ENCODE peak calls at places on chromosomes 12 and 14, in eight cellular contexts. I is brain microvascular endothelial cell, P is adrenal gland, M is fibroblast of the aortic adventitia, H is dorsolateral prefrontal cortex, R is stomach, G is neural progenitor cell, L is IMR-90. X is an unnamed sample.

GRCh38 chr12:68765696-68766095 is 19.7 kb downstream of the SLC35E3 start:
- DNase-seq in I (no peak), P (no peak), M (no peak), H (no peak), R (no peak), G (no peak), L (no peak), X (no peak)

GRCh38 chr14:83395321-83395720 is 1861.7 kb upstream of the SEL1L start:
- DNase-seq in I (no peak), P (no peak), M (no peak), H (no peak), R (no peak), G (no peak), L (peak), X (no peak)

GRCh38 chr12:75560167-75560566 is 48.8 kb upstream of the KRR1 start:
- DNase-seq in I (peak), P (no peak), M (peak), H (no peak), R (no peak), G (no peak), L (peak), X (peak)

GRCh38 chr12:5243014-5243413 is 188.9 kb upstream of the NTF3 start:
- DNase-seq in I (no peak), P (no peak), M (no peak), H (no peak), R (no peak), G (no peak), L (peak), X (no peak)

GRCh38 chr12:121917950-121918678 is at the start of gene CFAP251:
- DNase-seq in I (peak), P (peak), M (peak), H (peak), R (peak), G (peak), L (peak), X (peak)

GRCh38 chr12:52200086-52200782 is 8.4 kb upstream of the KRT80 start:
- DNase-seq in I (no peak), P (no peak), M (no peak), H (no peak), R (no peak), G (peak), L (no peak), X (no peak)

GRCh38 chr12:6280053-6280469 is 30.4 kb upstream of the PLEKHG6 start:
- DNase-seq in I (peak), P (peak), M (peak), H (no peak), R (peak), G (no peak), L (peak), X (peak)

GRCh38 chr14:21913759-21914158 is 240.1 kb upstream of the OR4E1 start:
- DNase-seq in I (peak), P (peak), M (peak), H (no peak), R (peak), G (peak), L (peak), X (peak)

GRCh38 chr14:72907886-72908285 is 14.0 kb upstream of the DPF3 start:
- DNase-seq in I (peak), P (no peak), M (peak), H (no peak), R (no peak), G (no peak), L (peak), X (no peak)

GRCh38 chr14:35687335-35687939 is 121.7 kb downstream of the RALGAPA1 start:
- DNase-seq in I (peak), P (no peak), M (peak), H (no peak), R (no peak), G (peak), L (peak), X (peak)

GRCh38 chr12:49019120-49019430 is 499 bp upstream of the PRKAG1 start:
- DNase-seq in I (no peak), P (no peak), M (no peak), H (no peak), R (no peak), G (no peak), L (no peak), X (no peak)

GRCh38 chr12:2959194-2959507 is at the start of gene TEAD4:
- DNase-seq in I (peak), P (peak), M (peak), H (no peak), R (peak), G (peak), L (peak), X (peak)

GRCh38 chr14:104966261-104967143 is 11.7 kb downstream of the AHNAK2 start:
- DNase-seq in I (no peak), P (peak), M (no peak), H (peak), R (no peak), G (no peak), L (no peak), X (no peak)

GRCh38 chr14:104968541-104969401 is 9.4 kb downstream of the AHNAK2 start:
- DNase-seq in I (no peak), P (peak), M (peak), H (peak), R (no peak), G (peak), L (no peak), X (peak)

GRCh38 chr14:104968153-104968527 is 10.0 kb downstream of the AHNAK2 start:
- DNase-seq in I (no peak), P (peak), M (peak), H (peak), R (peak), G (peak), L (peak), X (peak)

GRCh38 chr14:104967144-104967413 is 11.1 kb downstream of the AHNAK2 start:
- DNase-seq in I (no peak), P (peak), M (no peak), H (no peak), R (no peak), G (no peak), L (no peak), X (no peak)

GRCh38 chr14:104967414-104968152 is 10.6 kb downstream of the AHNAK2 start:
- DNase-seq in I (no peak), P (peak), M (peak), H (peak), R (peak), G (peak), L (no peak), X (peak)
- H3K4me3 ChIP-seq in I (peak), P (no peak), M (peak), H (no peak), R (peak), G (peak), L (peak), X (peak)

DNA sequence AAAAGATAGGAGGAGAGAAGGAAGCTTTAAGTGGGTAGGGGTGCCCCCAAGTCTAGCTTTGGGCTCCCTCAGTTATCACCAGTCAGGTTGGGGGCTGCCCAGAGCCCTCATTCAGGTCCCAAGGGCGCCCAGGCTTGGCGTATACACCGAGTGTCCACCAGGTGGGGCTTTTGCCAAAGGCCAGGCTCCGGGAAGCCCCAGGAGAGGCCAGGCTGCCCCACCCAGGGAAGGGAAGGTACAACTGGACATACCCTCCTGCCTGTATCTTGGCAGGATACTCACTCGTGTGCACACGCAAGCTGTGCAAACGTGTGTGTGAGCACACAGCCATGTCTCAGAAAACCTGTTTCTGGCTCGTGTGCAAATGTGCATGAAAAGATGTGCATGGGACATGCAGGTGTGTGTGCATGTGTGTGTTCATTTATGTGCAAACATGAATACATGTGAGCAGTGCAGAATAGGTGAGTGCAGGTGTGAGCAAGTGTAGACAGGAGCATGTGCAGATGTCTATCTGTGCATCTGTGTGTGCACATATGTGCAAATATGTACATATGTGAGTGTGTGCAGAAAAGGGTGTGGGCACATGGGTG is 103.9 kb upstream of the MYL2 start:
- DNase-seq in I (peak), P (peak), M (peak), H (peak), R (peak), G (peak), L (peak), X (peak)
- TF ChIP-seq CTCF in I (peak), P (peak), M (peak), H (peak), R (no peak), G (peak), L (peak), X (peak)

GRCh38 chr12:102009796-102010195 is 52.0 kb downstream of the WASHC3 start:
- DNase-seq in I (no peak), P (no peak), M (no peak), H (no peak), R (no peak), G (no peak), L (no peak), X (no peak)
- H3K4me3 ChIP-seq in I (no peak), P (no peak), M (no peak), H (no peak), R (no peak), G (no peak), L (no peak), X (no peak)

GRCh38 chr14:99884834-99885648 is 91.8 kb downstream of the EML1 start:
- DNase-seq in I (peak), P (no peak), M (peak), H (no peak), R (no peak), G (peak), L (peak), X (peak)
- TF ChIP-seq CTCF in I (peak), P (peak), M (peak), H (peak), R (no peak), G (peak), L (peak), X (peak)

X was measured in cardiac fibroblast.